ENCODE peak calls at places on chromosomes 12 and 14, in seven cellular contexts. W is HepG2, S is GM12878, U is HCT116, Y is K562, V is HEK293T, B is H1. R is an unnamed sample.

GRCh38 chr12:113174461-113175384 is 10.6 kb downstream of the DDX54 start:
- DNase-seq in W (peak; percentile 33), S (no peak), U (no peak), Y (peak; percentile 79), V (peak; percentile 79), B (peak; percentile 96), R (peak; percentile 86)

GRCh38 chr14:93544212-93544611 is 113.5 kb downstream of the UNC79 start:
- DNase-seq in W (no peak), S (no peak), U (no peak), Y (no peak), V (no peak), B (no peak), R (no peak)

GRCh38 chr14:75757644-75758402 is 96.8 kb downstream of the TTLL5 start:
- DNase-seq in W (peak; percentile 5), S (no peak), U (no peak), Y (no peak), V (no peak), B (no peak), R (no peak)

GRCh38 chr12:48075833-48076232 is 30.0 kb downstream of the SENP1 start:
- DNase-seq in W (no peak), S (no peak), U (no peak), Y (no peak), V (no peak), B (no peak), R (no peak)

GRCh38 chr12:103830730-103831320 is 10.2 kb downstream of the NT5DC3 start:
- DNase-seq in W (no peak), S (no peak), U (no peak), Y (no peak), V (no peak), B (no peak), R (no peak)

GRCh38 chr14:89600029-89600428 is 183.0 kb upstream of the FOXN3 start:
- DNase-seq in W (no peak), S (no peak), U (no peak), Y (no peak), V (no peak), B (no peak), R (no peak)

GRCh38 chr12:48852734-48853168 is 788 bp upstream of the DDX23 start:
- DNase-seq in W (peak; percentile 34), S (no peak), U (no peak), Y (no peak), V (no peak), B (no peak), R (no peak)

GRCh38 chr14:85087201-85087600 is 442.7 kb upstream of the FLRT2 start:
- DNase-seq in W (no peak), S (no peak), U (no peak), Y (no peak), V (no peak), B (no peak), R (no peak)

GRCh38 chr12:49364989-49365388 is 2.3 kb upstream of the SPATS2 start:
- DNase-seq in W (no peak), S (no peak), U (no peak), Y (no peak), V (no peak), B (no peak), R (no peak)

DNA sequence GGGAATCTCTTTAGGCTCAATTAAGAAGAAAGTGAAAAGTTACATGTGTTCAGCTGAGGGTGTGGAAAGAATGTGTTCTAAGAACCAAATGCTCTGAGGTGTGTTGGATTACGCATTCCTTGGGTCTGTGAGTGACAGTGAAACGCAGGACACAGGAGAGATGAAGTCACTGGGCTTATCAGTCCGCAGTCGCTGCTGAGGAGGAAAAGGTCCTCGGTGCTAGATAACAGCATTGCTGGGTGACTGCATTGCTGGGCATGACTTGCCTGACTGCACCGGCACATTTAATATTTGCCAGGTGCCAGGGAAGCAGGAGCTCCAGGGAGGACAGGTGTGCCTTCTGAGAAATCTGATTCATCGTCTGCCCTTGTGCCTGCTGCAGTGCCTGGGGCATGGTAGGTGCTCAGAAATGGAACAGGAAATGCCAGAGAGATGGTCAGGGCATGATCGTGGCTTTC is 64.4 kb upstream of the FZD10 start:
- DNase-seq in W (no peak), S (no peak), U (no peak), Y (peak; percentile 2), V (no peak), B (no peak), R (no peak)
- TF ChIP-seq SP1 in W (no peak), S (no peak), U (no peak), Y (no peak), V (no peak), B (no peak), R (no peak)

GRCh38 chr14:76829016-76829365 is 2.8 kb downstream of the LRRC74A start:
- DNase-seq in W (no peak), S (no peak), U (no peak), Y (no peak), V (no peak), B (no peak), R (no peak)
- TF ChIP-seq SP1 in W (no peak), S (no peak), U (no peak), Y (no peak), V (no peak), B (no peak), R (no peak)

DNA sequence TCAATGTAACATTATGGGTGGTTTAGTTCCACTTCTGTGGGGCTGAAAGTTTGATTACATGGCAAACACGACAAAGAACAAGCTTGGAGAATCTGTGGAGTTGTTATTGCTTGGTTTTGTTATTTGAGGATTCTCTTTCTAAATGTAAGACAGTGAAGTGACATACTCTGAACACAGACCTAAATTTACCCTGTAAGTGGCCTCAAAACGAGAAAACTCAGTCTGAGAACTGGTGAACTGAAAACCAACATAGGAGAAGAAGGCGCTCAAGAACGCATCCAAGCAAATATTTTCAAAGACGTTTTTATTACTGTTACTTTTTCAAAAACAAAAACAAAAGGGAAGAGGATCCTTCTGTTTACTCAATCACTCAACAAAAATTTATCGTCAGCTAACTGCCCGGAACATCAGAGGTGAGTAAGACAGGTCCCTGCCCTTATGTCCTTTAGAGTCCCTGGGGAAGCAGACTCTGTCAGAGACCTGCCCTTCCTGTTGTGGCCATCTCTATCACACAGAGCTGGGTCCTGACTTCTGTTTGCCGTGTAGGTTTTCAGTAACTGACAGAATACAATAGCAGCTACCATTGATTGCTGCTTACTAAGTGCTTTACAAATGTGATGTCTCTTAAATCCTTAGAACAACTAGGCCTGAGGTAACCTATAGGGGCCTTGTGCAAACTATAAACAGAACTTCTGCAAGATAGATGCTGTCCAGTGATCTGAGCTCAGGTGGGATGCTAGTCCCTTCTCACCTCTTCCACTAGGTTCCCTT is 79.3 kb upstream of the C12orf71 start:
- DNase-seq in W (no peak), S (peak; percentile 62), U (no peak), Y (no peak), V (no peak), B (no peak), R (no peak)
- TF ChIP-seq SP1 in W (no peak), S (no peak), U (no peak), Y (no peak), V (no peak), B (no peak), R (no peak)

GRCh38 chr14:23639048-23639890 is 3.1 kb downstream of the DHRS2 start:
- DNase-seq in W (peak; percentile 86), S (no peak), U (no peak), Y (no peak), V (no peak), B (no peak), R (no peak)
- TF ChIP-seq SP1 in W (no peak), S (no peak), U (no peak), Y (no peak), V (no peak), B (no peak), R (no peak)